ENCODE peak calls at places on chromosomes 11 and 22, in four cellular contexts. P, O, W and X are unnamed samples.

GRCh38 chr11:35274909-35275807 is 136.2 kb downstream of the CD44 start:
- DNase-seq in P (no peak), O (peak; percentile 57), W (peak; percentile 27), X (no peak)

GRCh38 chr11:848380-848931 is 5.8 kb downstream of the TSPAN4 start:
- DNase-seq in P (peak; percentile 46), O (peak; percentile 76), W (peak; percentile 72), X (no peak)

GRCh38 chr11:9265211-9266131 is at the start of gene DENND5A:
- DNase-seq in P (peak; percentile 84), O (peak; percentile 81), W (peak; percentile 98), X (peak; percentile 20)

GRCh38 chr11:126341760-126342161 is 13.7 kb upstream of the ST3GAL4 start:
- DNase-seq in P (no peak), O (no peak), W (no peak), X (peak; percentile 63)

GRCh38 chr11:130146797-130147196 is 12.8 kb upstream of the ST14 start:
- DNase-seq in P (no peak), O (no peak), W (no peak), X (no peak)

GRCh38 chr11:113593698-113594308 is 112.3 kb downstream of the TMPRSS5 start:
- DNase-seq in P (no peak), O (no peak), W (no peak), X (no peak)

GRCh38 chr11:87859583-87859982 is 315.7 kb downstream of the RAB38 start:
- DNase-seq in P (no peak), O (no peak), W (no peak), X (no peak)

GRCh38 chr11:47854667-47855066 is 6.5 kb upstream of the NUP160 start:
- DNase-seq in P (no peak), O (no peak), W (no peak), X (no peak)

GRCh38 chr11:59193741-59194140 is 19.0 kb downstream of the MPEG1 start:
- DNase-seq in P (no peak), O (no peak), W (no peak), X (no peak)

DNA sequence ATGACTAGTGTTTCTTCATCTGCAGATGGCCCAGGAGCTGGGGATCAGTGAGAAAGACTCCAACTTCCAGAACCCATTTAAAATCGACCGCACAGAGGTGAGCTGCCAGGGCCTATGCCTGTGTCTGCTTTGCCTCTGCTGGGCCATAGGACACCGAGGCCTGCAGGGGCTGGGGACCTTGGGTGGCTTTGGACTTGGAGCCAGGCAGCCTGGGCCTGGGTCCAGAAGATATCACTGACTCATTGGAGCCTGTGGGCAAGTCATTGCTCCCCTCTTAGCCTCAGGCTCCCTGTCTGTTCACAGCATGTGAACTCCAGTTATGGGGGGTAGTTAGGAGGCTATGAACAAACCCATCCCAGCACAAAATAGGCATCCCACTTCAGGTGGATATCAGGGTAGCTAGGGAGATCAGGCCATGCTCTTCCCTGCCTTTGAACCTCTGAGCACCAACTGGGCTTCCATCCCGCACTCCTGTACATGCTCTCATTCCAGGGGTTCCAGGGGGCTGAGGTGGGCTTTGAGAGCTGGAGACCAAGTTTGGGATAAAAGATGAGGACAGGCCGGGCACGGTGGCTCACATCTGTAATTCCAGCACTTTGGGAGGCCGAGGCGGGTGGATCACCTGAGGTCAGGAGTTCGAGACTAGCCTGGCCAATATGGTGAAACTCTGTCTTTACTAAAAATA is 13.4 kb downstream of the CCDC134 start:
- DNase-seq in P (no peak), O (no peak), W (no peak), X (no peak)
- TF ChIP-seq CTCF in P (no peak), O (no peak), W (no peak), X (no peak)

DNA sequence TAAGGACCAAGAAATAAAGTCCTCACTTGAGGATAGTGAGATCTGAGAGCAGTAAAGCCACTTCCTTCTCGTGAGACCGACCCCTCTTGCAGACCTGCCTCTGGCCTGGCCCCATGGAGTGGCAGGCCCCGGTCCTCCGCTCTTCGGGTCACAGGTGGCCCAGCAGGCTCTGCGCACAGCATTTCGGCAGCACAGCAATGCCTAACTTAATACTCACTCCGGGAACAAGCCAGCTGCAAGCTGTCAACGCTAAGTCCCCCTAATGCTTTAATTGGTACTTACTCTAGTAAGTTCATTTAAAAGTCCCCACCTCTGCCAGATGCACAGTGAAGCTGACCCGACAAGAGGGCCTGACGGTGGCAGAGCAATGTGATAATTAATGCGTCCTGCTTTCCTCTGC is 349.3 kb upstream of the B3GAT1 start:
- DNase-seq in P (no peak), O (no peak), W (no peak), X (no peak)
- H3K4me3 ChIP-seq in P (no peak overlapping the region), O (no peak overlapping the region), W (no peak overlapping the region), X (no peak overlapping the region)

DNA sequence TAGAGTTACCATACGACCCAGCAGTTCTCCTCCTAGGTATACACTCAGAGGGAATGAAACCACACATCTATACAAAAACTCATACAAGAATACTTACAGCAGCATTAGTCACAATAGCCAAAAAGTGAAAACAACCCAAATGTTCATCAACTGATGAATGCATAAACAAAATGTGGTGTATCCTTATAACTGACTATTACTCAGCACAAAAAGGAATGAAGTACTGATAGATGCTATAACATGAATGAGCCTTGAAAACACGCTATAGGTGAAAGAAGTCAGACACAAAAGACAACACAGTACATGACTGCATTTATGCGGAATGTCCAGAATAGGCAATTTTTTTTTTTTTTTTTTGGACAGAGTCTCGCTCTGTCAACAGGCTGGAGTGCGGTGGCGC is 23.1 kb downstream of the NCAPD3 start:
- DNase-seq in P (no peak), O (no peak), W (no peak), X (no peak)
- TF ChIP-seq CTCF in P (no peak), O (no peak), W (no peak), X (no peak)

GRCh38 chr11:44308923-44309482 is 936 bp downstream of the ALX4 start:
- DNase-seq in P (no peak), O (no peak), W (no peak), X (no peak)
- H3K4me3 ChIP-seq in P (peak overlapping the region; percentile 26), O (no peak overlapping the region), W (peak overlapping the region; percentile 56), X (peak overlapping the region; percentile 46)

GRCh38 chr11:68651985-68652682 is 32.2 kb upstream of the GAL start:
- DNase-seq in P (no peak), O (no peak), W (no peak), X (no peak)
- TF ChIP-seq CTCF in P (no peak), O (no peak), W (no peak), X (no peak)

DNA sequence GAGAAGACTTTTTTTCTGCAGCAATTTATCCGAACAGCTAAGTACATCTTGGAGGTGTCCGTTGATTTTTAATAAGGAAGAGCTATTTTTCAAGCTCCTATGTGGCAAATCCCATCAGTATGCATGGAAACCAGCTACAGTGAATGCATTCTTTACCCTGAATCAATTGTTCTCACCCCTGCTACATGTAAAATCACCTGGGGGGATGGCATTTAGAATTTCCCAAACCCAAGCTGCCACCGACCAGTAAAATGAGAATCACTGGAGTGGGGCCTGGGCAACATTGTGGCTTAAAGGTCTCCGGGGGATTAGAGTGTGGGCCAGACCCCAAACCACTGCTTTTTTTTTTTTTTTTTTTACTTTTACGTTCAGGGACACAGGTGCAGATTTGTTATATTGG is 2.8 kb upstream of the ZNF195 start:
- DNase-seq in P (no peak), O (no peak), W (no peak), X (no peak)
- H3K4me3 ChIP-seq in P (no peak overlapping the region), O (no peak overlapping the region), W (no peak overlapping the region), X (peak overlapping the region; percentile 50)

GRCh38 chr11:128802358-128802981 is 64.6 kb downstream of the KCNJ1 start:
- DNase-seq in P (no peak), O (no peak), W (peak; percentile 43), X (no peak)
- TF ChIP-seq CTCF in P (no peak), O (no peak), W (no peak), X (peak; percentile 49)

GRCh38 chr11:102114032-102114431 is 3.8 kb downstream of the YAP1 start:
- DNase-seq in P (no peak), O (no peak), W (no peak), X (no peak)
- H3K4me3 ChIP-seq in P (no peak overlapping the region), O (no peak overlapping the region), W (peak overlapping the region; percentile 90), X (peak overlapping the region; percentile 87)